ENCODE peak calls at places on chromosomes 4 and X, in six cellular contexts. H is right cardiac atrium, Q is ELR, G is NCI-H1092 treated with DMSO at 0.1 percent for 48 hours, D is A172, Z is ecto neural progenitor cell. U is an unnamed sample.
A peak's percentile ranks its signal among the peaks of the same experiment; 100 is the strongest.

GRCh38 chrX:109626637-109627036 is 1.7 kb upstream of the KCNE5 start:
- DNase-seq in D (no peak), Z (no peak), Q (no peak), G (no peak), H (no peak), U (no peak)

GRCh38 chr4:3680656-3681055 is 85.5 kb upstream of the ADRA2C start:
- DNase-seq in Q (no peak), H (no peak), G (no peak), D (no peak), Z (no peak), U (no peak)

GRCh38 chr4:117777721-117778120 is 256.6 kb upstream of the NDST3 start:
- DNase-seq in Z (no peak), Q (peak; percentile 2), H (no peak), G (no peak), D (peak; percentile 33), U (no peak)

GRCh38 chr4:682490-683172 is 6.3 kb downstream of the SLC49A3 start:
- DNase-seq in Z (no peak), G (no peak), H (peak; percentile 57), D (no peak), Q (no peak), U (no peak)

GRCh38 chrX:20664774-20665173 is 398.1 kb upstream of the RPS6KA3 start:
- DNase-seq in Z (no peak), D (no peak), G (peak; percentile 12), H (no peak), Q (no peak), U (peak; percentile 27)

GRCh38 chr4:125432078-125432477 is 117.3 kb downstream of the FAT4 start:
- DNase-seq in Q (peak; percentile 4), D (peak; percentile 18), H (peak; percentile 30), G (no peak), Z (peak; percentile 57), U (peak; percentile 24)

GRCh38 chr4:69714086-69714485 is 46.3 kb downstream of the SULT1B1 start:
- DNase-seq in Z (no peak), D (no peak), H (no peak), Q (no peak), G (no peak), U (no peak)

GRCh38 chr4:72076562-72076961 is 44.8 kb downstream of the NPFFR2 start:
- DNase-seq in Q (peak; percentile 29), G (no peak), Z (no peak), D (peak; percentile 42), H (no peak), U (no peak)

GRCh38 chr4:185576918-185577591 is 41.7 kb upstream of the PDLIM3 start:
- DNase-seq in Q (no peak), D (no peak), Z (no peak), G (no peak), H (no peak), U (no peak)

GRCh38 chr4:81314897-81315470 is 100.0 kb upstream of the PRKG2 start:
- DNase-seq in G (peak; percentile 87), H (no peak), D (no peak), Z (no peak), Q (no peak), U (no peak)

GRCh38 chrX:119411959-119412358 is 12.8 kb downstream of the SLC25A43 start:
- DNase-seq in Q (no peak), H (no peak), D (no peak), Z (no peak), G (no peak), U (no peak)

GRCh38 chrX:42021058-42021457 is 97.7 kb upstream of the CASK start:
- DNase-seq in G (no peak), Q (no peak), Z (no peak), H (no peak), D (no peak), U (no peak)

GRCh38 chr4:171067422-171067821 is 745.8 kb upstream of the GALNTL6 start:
- DNase-seq in Q (peak; percentile 22), G (no peak), Z (no peak), H (no peak), D (no peak), U (no peak)

GRCh38 chrX:93649381-93649780 is 24.0 kb downstream of the NAP1L3 start:
- DNase-seq in G (no peak), D (no peak), H (no peak), Q (no peak), Z (no peak), U (no peak)

GRCh38 chrX:46576458-46576857 is 2.9 kb downstream of the CHST7 start:
- DNase-seq in Z (no peak), H (peak; percentile 55), G (no peak), D (no peak), Q (peak; percentile 36), U (no peak)

GRCh38 chr4:112910109-112910736 is 139.2 kb upstream of the ANK2 start:
- DNase-seq in H (no peak), D (peak; percentile 33), G (peak; percentile 56), Q (no peak), Z (no peak), U (no peak)

GRCh38 chr4:95531141-95531540 is 17.6 kb downstream of the UNC5C start:
- DNase-seq in D (peak; percentile 52), Q (no peak), Z (no peak), G (no peak), H (no peak), U (no peak)

GRCh38 chr4:168850016-168850415 is 160.0 kb downstream of the CBR4 start:
- DNase-seq in Z (no peak), H (no peak), G (no peak), Q (no peak), D (no peak), U (no peak)

GRCh38 chr4:183635333-183635732 is 23.7 kb downstream of the RWDD4 start:
- DNase-seq in Z (peak; percentile 63), Q (no peak), G (no peak), H (no peak), D (no peak), U (no peak)

GRCh38 chrX:2351999-2352995 is 148.5 kb downstream of the DHRSX start:
- DNase-seq in D (peak; percentile 98), G (no peak), Q (peak; percentile 97), H (no peak), Z (no peak), U (no peak)

GRCh38 chr4:14168919-14169318 is 541.4 kb upstream of the BOD1L1 start:
- DNase-seq in Z (no peak), Q (peak; percentile 98), G (peak; percentile 76), H (peak; percentile 47), D (peak; percentile 67), U (no peak)

GRCh38 chr4:102439835-102440234 is 61.3 kb upstream of the NFKB1 start:
- DNase-seq in D (peak; percentile 41), Q (peak; percentile 57), Z (no peak), H (no peak), G (no peak), U (no peak)

GRCh38 chr4:153114771-153115321 is 89.4 kb upstream of the TRIM2 start:
- DNase-seq in Q (peak; percentile 80), G (no peak), H (no peak), Z (no peak), D (peak; percentile 86), U (no peak)

GRCh38 chrX:31132803-31133202 is 61.0 kb upstream of the FTHL17 start:
- DNase-seq in Z (no peak), H (no peak), D (no peak), Q (no peak), G (peak; percentile 44), U (no peak)

GRCh38 chr4:147955827-147956565 is 224.1 kb downstream of the ARHGAP10 start:
- DNase-seq in G (no peak), Z (no peak), Q (no peak), D (no peak), H (no peak), U (no peak)

GRCh38 chrX:16479206-16479869 is 170.6 kb upstream of the S100G start:
- DNase-seq in D (peak; percentile 54), Q (peak; percentile 88), H (no peak), G (no peak), Z (no peak), U (no peak)

GRCh38 chr4:19486400-19486799 is 765.3 kb upstream of the SLIT2 start:
- DNase-seq in H (no peak), Z (no peak), D (peak; percentile 3), Q (peak; percentile 38), G (peak; percentile 15), U (no peak)

GRCh38 chrX:152817082-152817744 is 13.3 kb downstream of the CETN2 start:
- DNase-seq in Z (no peak), D (peak; percentile 52), H (no peak), Q (peak; percentile 70), G (peak; percentile 18), U (no peak)

GRCh38 chrX:20513185-20513584 is 246.5 kb upstream of the RPS6KA3 start:
- DNase-seq in H (no peak), Z (no peak), G (no peak), Q (no peak), D (peak; percentile 31), U (no peak)

GRCh38 chr4:24497221-24497620 is 87.1 kb downstream of the DHX15 start:
- DNase-seq in G (no peak), Q (no peak), H (no peak), D (no peak), Z (no peak), U (no peak)

GRCh38 chrX:10564484-10564883 is 55.9 kb downstream of the MID1 start:
- DNase-seq in H (no peak), G (no peak), D (no peak), Z (no peak), Q (no peak), U (no peak)

GRCh38 chr4:158823461-158823873 is 54.6 kb downstream of the FNIP2 start:
- DNase-seq in D (peak; percentile 31), Q (peak; percentile 4), G (no peak), H (no peak), Z (no peak), U (no peak)

GRCh38 chr4:13539047-13539720 is 5.1 kb downstream of the NKX3-2 start:
- DNase-seq in Q (peak; percentile 32), Z (peak; percentile 63), H (no peak), G (no peak), D (no peak), U (no peak)

GRCh38 chr4:70874268-70875156 is 27.7 kb upstream of the MOB1B start:
- DNase-seq in D (no peak), H (no peak), G (no peak), Q (no peak), Z (no peak), U (no peak)

GRCh38 chrX:9464435-9465371 is at the start of gene TBL1X:
- DNase-seq in Z (peak; percentile 69), G (peak; percentile 55), H (peak; percentile 88), Q (peak; percentile 60), D (no peak), U (peak; percentile 29)

GRCh38 chr4:184812651-184813181 is 13.1 kb downstream of the ACSL1 start:
- DNase-seq in G (no peak), Q (peak; percentile 33), D (no peak), H (no peak), Z (no peak), U (no peak)

GRCh38 chr4:151983854-151984253 is 223.0 kb upstream of the GATB start:
- DNase-seq in Z (no peak), H (no peak), D (no peak), G (peak; percentile 77), Q (no peak), U (no peak)

GRCh38 chr4:105058177-105058812 is 88.4 kb upstream of the TET2 start:
- DNase-seq in H (no peak), G (no peak), D (peak; percentile 73), Z (no peak), Q (peak; percentile 17), U (no peak)

U was measured in neuronal stem cell.